ENCODE peak calls at places on chromosomes 6 and 20, in nine cellular contexts. E is cardiac muscle cell, Q is epithelial cell of esophagus, G is osteocyte, P is lower leg skin, I is A549, X is cardiac fibroblast, Z is RWPE1, V is astrocyte of the spinal cord. J is an unnamed sample.

GRCh38 chr6:131226465-131226864 is 91.2 kb downstream of the AKAP7 start:
- DNase-seq in E (no peak), Q (peak; percentile 45), G (no peak), P (no peak), I (no peak), X (no peak), Z (no peak), V (no peak), J (no peak)

GRCh38 chr6:30544666-30545272 is 11.5 kb downstream of the GNL1 start:
- DNase-seq in E (peak; percentile 48), Q (peak; percentile 70), G (no peak), P (no peak), I (peak; percentile 50), X (peak; percentile 80), Z (peak; percentile 66), V (peak; percentile 77), J (no peak)

GRCh38 chr6:104943781-104944180 is 13.1 kb upstream of the LIN28B start:
- DNase-seq in E (peak; percentile 81), Q (peak; percentile 53), G (no peak), P (no peak), I (no peak), X (peak; percentile 16), Z (no peak), V (peak; percentile 26), J (no peak)

GRCh38 chr6:41374618-41375590 is 39.5 kb downstream of the NCR2 start:
- DNase-seq in E (peak; percentile 60), Q (no peak), G (peak; percentile 71), P (no peak), I (no peak), X (no peak), Z (no peak), V (no peak), J (no peak)

GRCh38 chr6:106183430-106183829 is 97.3 kb downstream of the PRDM1 start:
- DNase-seq in E (no peak), Q (no peak), G (no peak), P (no peak), I (no peak), X (no peak), Z (no peak), V (no peak), J (no peak)

GRCh38 chr6:105851181-105851580 is 235.0 kb upstream of the PRDM1 start:
- DNase-seq in E (no peak), Q (no peak), G (no peak), P (no peak), I (no peak), X (no peak), Z (no peak), V (no peak), J (no peak)

GRCh38 chr6:91276315-91276714 is 689.4 kb upstream of the MAP3K7 start:
- DNase-seq in E (peak; percentile 24), Q (peak; percentile 3), G (no peak), P (no peak), I (peak; percentile 9), X (no peak), Z (peak; percentile 17), V (peak; percentile 37), J (no peak)

GRCh38 chr20:45179166-45179565 is 4.5 kb downstream of the PI3 start:
- DNase-seq in E (no peak), Q (no peak), G (no peak), P (no peak), I (no peak), X (no peak), Z (no peak), V (no peak), J (no peak)

GRCh38 chr20:62596486-62596885 is 45.8 kb upstream of the SLCO4A1 start:
- DNase-seq in E (no peak), Q (no peak), G (no peak), P (no peak), I (no peak), X (no peak), Z (no peak), V (no peak), J (no peak)

GRCh38 chr20:53838311-53838873 is 232.0 kb downstream of the BCAS1 start:
- DNase-seq in E (no peak), Q (no peak), G (no peak), P (no peak), I (no peak), X (no peak), Z (no peak), V (no peak), J (no peak)

GRCh38 chr6:101114703-101115102 is 233.6 kb upstream of the ASCC3 start:
- DNase-seq in E (peak; percentile 53), Q (peak; percentile 59), G (no peak), P (no peak), I (peak; percentile 20), X (peak; percentile 63), Z (peak; percentile 32), V (peak; percentile 38), J (no peak)

GRCh38 chr20:57407541-57407956 is 16.4 kb downstream of the RBM38 start:
- DNase-seq in E (no peak), Q (no peak), G (no peak), P (no peak), I (no peak), X (no peak), Z (no peak), V (no peak), J (no peak)

GRCh38 chr6:39465539-39465938 is 143.0 kb upstream of the KCNK16 start:
- DNase-seq in E (no peak), Q (no peak), G (no peak), P (no peak), I (no peak), X (no peak), Z (no peak), V (no peak), J (no peak)

GRCh38 chr20:1804554-1804956 is 90.7 kb upstream of the SIRPA start:
- DNase-seq in E (no peak), Q (no peak), G (peak; percentile 49), P (no peak), I (no peak), X (no peak), Z (no peak), V (no peak), J (no peak)

GRCh38 chr6:19210849-19211590 is 626.1 kb upstream of the ID4 start:
- DNase-seq in E (peak; percentile 56), Q (no peak), G (no peak), P (no peak), I (peak; percentile 4), X (no peak), Z (no peak), V (no peak), J (no peak)

GRCh38 chr6:39829331-39829730 is 37.2 kb downstream of the DAAM2 start:
- DNase-seq in E (no peak), Q (no peak), G (no peak), P (no peak), I (no peak), X (no peak), Z (no peak), V (no peak), J (no peak)

GRCh38 chr6:121201108-121201507 is 133.2 kb downstream of the TBC1D32 start:
- DNase-seq in E (no peak), Q (peak; percentile 68), G (no peak), P (no peak), I (no peak), X (no peak), Z (peak; percentile 9), V (no peak), J (no peak)

GRCh38 chr6:121848523-121849255 is 413.2 kb downstream of the GJA1 start:
- DNase-seq in E (no peak), Q (no peak), G (no peak), P (no peak), I (no peak), X (no peak), Z (no peak), V (peak; percentile 62), J (no peak)

GRCh38 chr20:36330091-36330490 is 24.0 kb downstream of the DLGAP4 start:
- DNase-seq in E (no peak), Q (no peak), G (no peak), P (no peak), I (no peak), X (no peak), Z (no peak), V (no peak), J (no peak)

GRCh38 chr6:158468666-158469065 is 91.2 kb upstream of the TMEM181 start:
- DNase-seq in E (no peak), Q (peak; percentile 33), G (no peak), P (no peak), I (peak; percentile 6), X (no peak), Z (no peak), V (no peak), J (no peak)
- TF ChIP-seq CTCF in E (no peak), Q (no peak), G (no peak), P (no peak), I (peak; percentile 12), X (no peak), Z (no peak), V (no peak), J (no peak)

GRCh38 chr6:52675372-52675771 is 4.5 kb downstream of the TMEM14A start:
- DNase-seq in E (no peak), Q (no peak), G (no peak), P (no peak), I (no peak), X (no peak), Z (no peak), V (no peak), J (no peak)
- TF ChIP-seq CTCF in E (no peak), Q (no peak), G (no peak), P (no peak), I (no peak), X (no peak), Z (no peak), V (no peak), J (no peak)

GRCh38 chr6:115643762-115644161 is 416.9 kb downstream of the FRK start:
- DNase-seq in E (no peak), Q (peak; percentile 11), G (no peak), P (no peak), I (peak; percentile 19), X (peak; percentile 22), Z (no peak), V (peak; percentile 44), J (no peak)
- TF ChIP-seq CTCF in E (peak; percentile 38), Q (no peak), G (peak; percentile 26), P (no peak), I (no peak), X (no peak), Z (no peak), V (peak; percentile 25), J (no peak)

GRCh38 chr6:70903665-70904452 is 53.0 kb downstream of the B3GAT2 start:
- DNase-seq in E (no peak), Q (no peak), G (no peak), P (no peak), I (no peak), X (no peak), Z (no peak), V (no peak), J (no peak)

GRCh38 chr6:70905676-70906075 is 51.2 kb downstream of the B3GAT2 start:
- DNase-seq in E (no peak), Q (no peak), G (no peak), P (no peak), I (no peak), X (no peak), Z (no peak), V (no peak), J (no peak)

GRCh38 chr6:70900061-70900460 is 56.8 kb downstream of the B3GAT2 start:
- DNase-seq in E (no peak), Q (no peak), G (no peak), P (no peak), I (no peak), X (no peak), Z (no peak), V (no peak), J (no peak)

DNA sequence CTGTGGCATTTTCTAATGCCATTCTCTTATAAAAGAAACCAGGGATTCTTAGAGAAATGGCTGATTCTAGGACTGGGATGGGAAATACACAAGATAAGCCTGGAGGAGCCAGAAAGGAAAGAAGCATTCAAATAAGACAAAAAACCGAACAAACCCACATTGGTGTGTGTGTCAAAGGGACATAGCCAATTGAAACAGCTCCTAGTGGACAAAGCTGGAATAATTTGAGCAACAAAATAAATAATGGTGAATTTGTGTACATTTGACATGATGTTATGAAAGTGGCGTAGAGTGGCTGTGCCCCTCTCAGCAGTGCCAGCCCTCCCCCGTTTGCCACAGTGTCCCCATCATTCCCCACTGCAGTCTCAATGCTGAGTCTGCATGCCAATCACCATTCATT is 55.5 kb downstream of the B3GAT2 start:
- DNase-seq in E (no peak), Q (no peak), G (no peak), P (no peak), I (peak; percentile 8), X (no peak), Z (no peak), V (no peak), J (no peak)
- TF ChIP-seq CTCF in E (peak; percentile 27), Q (peak; percentile 29), G (peak; percentile 35), P (no peak), I (no peak), X (peak; percentile 33), Z (no peak), V (peak; percentile 33), J (no peak)

J was measured in omental fat pad.